ENCODE peak calls at places on chromosome 21, in nine cellular contexts. One of them, this sample, is unnamed.

GRCh38 chr21:45260191-45260795 is 27.4 kb downstream of the POFUT2 start:
- DNase-seq in vagina: no peak
- DNase-seq in suprapubic skin: peak
- DNase-seq in H1: no peak
- DNase-seq in HCT116: no peak
- DNase-seq in breast epithelium: peak
- DNase-seq in sigmoid colon: no peak
- DNase-seq in stomach: peak
- DNase-seq in transverse colon: no peak
- DNase-seq in this sample: peak

GRCh38 chr21:16116067-16116466 is 386.3 kb downstream of the USP25 start:
- DNase-seq in H1: no peak
- DNase-seq in suprapubic skin: no peak
- DNase-seq in HCT116: no peak
- DNase-seq in breast epithelium: no peak
- DNase-seq in sigmoid colon: no peak
- DNase-seq in vagina: no peak
- DNase-seq in transverse colon: no peak
- DNase-seq in stomach: no peak
- DNase-seq in this sample: no peak

GRCh38 chr21:15034126-15034848 is 30.5 kb downstream of the NRIP1 start:
- DNase-seq in HCT116: no peak
- DNase-seq in suprapubic skin: no peak
- DNase-seq in breast epithelium: no peak
- DNase-seq in H1: no peak
- DNase-seq in transverse colon: no peak
- DNase-seq in stomach: no peak
- DNase-seq in vagina: no peak
- DNase-seq in sigmoid colon: no peak
- DNase-seq in this sample: no peak

GRCh38 chr21:46021398-46021797 is 39.8 kb downstream of the COL6A1 start:
- DNase-seq in suprapubic skin: no peak
- DNase-seq in breast epithelium: no peak
- DNase-seq in sigmoid colon: peak
- DNase-seq in H1: no peak
- DNase-seq in stomach: no peak
- DNase-seq in vagina: no peak
- DNase-seq in transverse colon: no peak
- DNase-seq in HCT116: no peak
- DNase-seq in this sample: no peak

GRCh38 chr21:25464275-25464674 is 143.0 kb downstream of the MRPL39 start:
- DNase-seq in breast epithelium: no peak
- DNase-seq in sigmoid colon: no peak
- DNase-seq in suprapubic skin: no peak
- DNase-seq in stomach: no peak
- DNase-seq in HCT116: no peak
- DNase-seq in transverse colon: no peak
- DNase-seq in vagina: no peak
- DNase-seq in H1: no peak
- DNase-seq in this sample: no peak

GRCh38 chr21:45528981-45529784 is 13.1 kb downstream of the SLC19A1 start:
- DNase-seq in transverse colon: peak
- DNase-seq in breast epithelium: no peak
- DNase-seq in vagina: no peak
- DNase-seq in HCT116: no peak
- DNase-seq in stomach: peak
- DNase-seq in suprapubic skin: peak
- DNase-seq in sigmoid colon: peak
- DNase-seq in H1: no peak
- DNase-seq in this sample: no peak

GRCh38 chr21:16455978-16456377 is 726.2 kb downstream of the USP25 start:
- DNase-seq in vagina: no peak
- DNase-seq in breast epithelium: no peak
- DNase-seq in suprapubic skin: no peak
- DNase-seq in H1: no peak
- DNase-seq in stomach: no peak
- DNase-seq in transverse colon: no peak
- DNase-seq in sigmoid colon: no peak
- DNase-seq in HCT116: no peak
- DNase-seq in this sample: no peak

GRCh38 chr21:32886339-32886738 is 114.8 kb upstream of the PAXBP1 start:
- DNase-seq in transverse colon: no peak
- DNase-seq in stomach: no peak
- DNase-seq in vagina: no peak
- DNase-seq in H1: no peak
- DNase-seq in suprapubic skin: no peak
- DNase-seq in breast epithelium: no peak
- DNase-seq in sigmoid colon: no peak
- DNase-seq in HCT116: no peak
- DNase-seq in this sample: no peak

GRCh38 chr21:46008893-46009635 is 27.5 kb downstream of the COL6A1 start:
- DNase-seq in breast epithelium: peak
- DNase-seq in HCT116: no peak
- DNase-seq in suprapubic skin: no peak
- DNase-seq in stomach: no peak
- DNase-seq in vagina: no peak
- DNase-seq in sigmoid colon: no peak
- DNase-seq in H1: no peak
- DNase-seq in transverse colon: no peak
- DNase-seq in this sample: no peak

GRCh38 chr21:20023199-20023598 is 975.0 kb upstream of the NCAM2 start:
- DNase-seq in suprapubic skin: no peak
- DNase-seq in H1: no peak
- DNase-seq in sigmoid colon: no peak
- DNase-seq in transverse colon: no peak
- DNase-seq in stomach: no peak
- DNase-seq in HCT116: no peak
- DNase-seq in breast epithelium: no peak
- DNase-seq in vagina: no peak
- DNase-seq in this sample: no peak

GRCh38 chr21:46477765-46478164 is 19.1 kb downstream of the DIP2A start:
- DNase-seq in suprapubic skin: no peak
- DNase-seq in HCT116: no peak
- DNase-seq in stomach: no peak
- DNase-seq in transverse colon: no peak
- DNase-seq in H1: no peak
- DNase-seq in sigmoid colon: no peak
- DNase-seq in vagina: no peak
- DNase-seq in breast epithelium: no peak
- DNase-seq in this sample: no peak

GRCh38 chr21:15793547-15794235 is 63.9 kb downstream of the USP25 start:
- DNase-seq in breast epithelium: no peak
- DNase-seq in H1: no peak
- DNase-seq in transverse colon: no peak
- DNase-seq in HCT116: no peak
- DNase-seq in stomach: no peak
- DNase-seq in suprapubic skin: no peak
- DNase-seq in sigmoid colon: no peak
- DNase-seq in vagina: no peak
- DNase-seq in this sample: no peak

GRCh38 chr21:44049182-44049581 is 37.1 kb downstream of the TRAPPC10 start:
- DNase-seq in sigmoid colon: no peak
- DNase-seq in vagina: no peak
- DNase-seq in HCT116: no peak
- DNase-seq in stomach: no peak
- DNase-seq in transverse colon: no peak
- DNase-seq in suprapubic skin: no peak
- DNase-seq in H1: no peak
- DNase-seq in breast epithelium: no peak
- DNase-seq in this sample: no peak

GRCh38 chr21:44043613-44044012 is 31.5 kb downstream of the TRAPPC10 start:
- DNase-seq in HCT116: no peak
- DNase-seq in transverse colon: no peak
- DNase-seq in breast epithelium: no peak
- DNase-seq in sigmoid colon: no peak
- DNase-seq in suprapubic skin: no peak
- DNase-seq in stomach: no peak
- DNase-seq in H1: no peak
- DNase-seq in vagina: no peak
- DNase-seq in this sample: no peak

GRCh38 chr21:44049606-44050005 is 37.5 kb downstream of the TRAPPC10 start:
- DNase-seq in transverse colon: no peak
- DNase-seq in stomach: no peak
- DNase-seq in sigmoid colon: no peak
- DNase-seq in H1: no peak
- DNase-seq in breast epithelium: no peak
- DNase-seq in vagina: no peak
- DNase-seq in suprapubic skin: no peak
- DNase-seq in HCT116: no peak
- DNase-seq in this sample: no peak

GRCh38 chr21:44047996-44048560 is 36.0 kb downstream of the TRAPPC10 start:
- DNase-seq in breast epithelium: no peak
- DNase-seq in transverse colon: no peak
- DNase-seq in stomach: no peak
- DNase-seq in H1: no peak
- DNase-seq in vagina: no peak
- DNase-seq in HCT116: no peak
- DNase-seq in suprapubic skin: no peak
- DNase-seq in sigmoid colon: no peak
- DNase-seq in this sample: no peak

DNA sequence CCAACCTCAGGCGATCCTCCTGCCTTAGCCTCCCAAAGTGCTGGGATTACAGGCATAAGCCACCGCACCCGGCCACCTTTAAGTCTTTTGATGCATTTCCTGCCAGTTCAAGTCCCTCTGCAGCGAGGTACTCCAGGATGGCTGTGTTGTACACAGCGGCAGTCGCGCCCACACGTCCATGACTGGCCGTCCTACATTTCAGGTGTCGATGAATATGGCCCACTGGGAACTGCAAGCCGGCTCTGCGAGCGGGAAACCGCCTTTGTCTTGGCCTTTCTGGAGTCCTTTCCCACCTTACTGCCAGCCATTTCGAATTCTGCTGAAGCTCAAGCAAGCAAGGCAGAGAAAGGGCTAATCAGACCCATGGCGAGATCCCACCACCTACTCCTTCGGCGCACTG is 34.6 kb downstream of the TRAPPC10 start:
- DNase-seq in vagina: no peak
- DNase-seq in transverse colon: no peak
- DNase-seq in breast epithelium: no peak
- DNase-seq in sigmoid colon: no peak
- DNase-seq in HCT116: no peak
- DNase-seq in suprapubic skin: no peak
- DNase-seq in stomach: no peak
- DNase-seq in H1: no peak
- DNase-seq in this sample: no peak
- H3K27ac ChIP-seq in vagina: no peak
- H3K27ac ChIP-seq in transverse colon: no peak
- H3K27ac ChIP-seq in breast epithelium: no peak
- H3K27ac ChIP-seq in sigmoid colon: no peak
- H3K27ac ChIP-seq in HCT116: no peak
- H3K27ac ChIP-seq in suprapubic skin: no peak
- H3K27ac ChIP-seq in stomach: no peak
- H3K27ac ChIP-seq in H1: no peak
- H3K27ac ChIP-seq in this sample: no peak

DNA sequence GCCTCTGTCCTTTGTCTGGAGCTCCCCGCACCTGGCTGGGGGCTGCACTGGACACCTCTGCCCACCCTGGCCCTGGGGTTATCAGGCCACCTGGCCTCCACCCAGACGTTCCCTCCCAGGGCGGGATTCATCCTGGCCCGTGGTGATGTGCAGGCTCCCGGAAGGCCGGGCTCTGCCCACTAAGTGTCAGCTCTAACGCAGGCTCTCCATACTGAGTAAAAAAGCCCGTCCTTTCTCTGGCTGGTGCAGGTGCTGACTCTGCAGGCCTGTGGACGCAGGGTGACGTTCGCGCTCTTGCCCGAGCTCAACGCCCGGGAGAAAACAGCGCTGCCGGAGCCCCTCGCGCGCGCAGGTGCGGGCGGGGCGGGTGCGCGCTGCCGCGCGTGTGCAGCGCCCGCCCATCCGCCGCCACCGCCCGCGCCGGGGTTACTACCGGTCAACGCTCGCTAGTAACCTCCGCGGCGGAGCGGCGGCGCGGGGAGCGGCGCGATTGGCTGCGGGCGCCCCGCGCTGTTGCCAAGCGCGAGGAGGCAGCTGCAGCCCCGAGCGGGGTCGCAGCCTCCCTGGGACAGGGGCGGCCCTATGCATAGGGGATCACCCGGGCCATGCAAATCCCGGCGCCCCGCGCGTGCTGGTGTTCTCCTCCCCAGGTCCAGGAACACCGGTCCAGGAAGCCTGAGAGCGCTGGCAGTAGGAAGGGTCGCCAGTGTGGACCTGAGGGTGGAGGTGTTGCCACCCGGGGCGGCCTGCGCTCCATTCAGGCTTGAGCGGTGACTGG is 15.7 kb downstream of the ABCG1 start:
- DNase-seq in suprapubic skin: peak
- DNase-seq in vagina: no peak
- DNase-seq in HCT116: no peak
- DNase-seq in stomach: peak
- DNase-seq in breast epithelium: peak
- DNase-seq in sigmoid colon: peak
- DNase-seq in transverse colon: peak
- DNase-seq in H1: no peak
- DNase-seq in this sample: no peak
- TF ChIP-seq POLR2A in suprapubic skin: no peak
- TF ChIP-seq POLR2A in vagina: no peak
- TF ChIP-seq POLR2A in HCT116: peak
- TF ChIP-seq POLR2A in stomach: no peak
- TF ChIP-seq POLR2A in breast epithelium: no peak
- TF ChIP-seq POLR2A in sigmoid colon: no peak
- TF ChIP-seq POLR2A in transverse colon: peak
- TF ChIP-seq POLR2A in H1: no peak
- TF ChIP-seq POLR2A in this sample: no peak

GRCh38 chr21:26529556-26529955 is 43.5 kb downstream of the CYYR1 start:
- DNase-seq in breast epithelium: no peak
- DNase-seq in stomach: no peak
- DNase-seq in HCT116: no peak
- DNase-seq in vagina: no peak
- DNase-seq in suprapubic skin: no peak
- DNase-seq in H1: no peak
- DNase-seq in transverse colon: no peak
- DNase-seq in sigmoid colon: no peak
- DNase-seq in this sample: no peak
- TF ChIP-seq POLR2AphosphoS5 in breast epithelium: no peak
- TF ChIP-seq POLR2AphosphoS5 in stomach: no peak
- TF ChIP-seq POLR2AphosphoS5 in HCT116: no peak
- TF ChIP-seq POLR2AphosphoS5 in vagina: no peak
- TF ChIP-seq POLR2AphosphoS5 in suprapubic skin: no peak
- TF ChIP-seq POLR2AphosphoS5 in H1: no peak
- TF ChIP-seq POLR2AphosphoS5 in transverse colon: no peak
- TF ChIP-seq POLR2AphosphoS5 in sigmoid colon: no peak
- TF ChIP-seq POLR2AphosphoS5 in this sample: no peak

DNA sequence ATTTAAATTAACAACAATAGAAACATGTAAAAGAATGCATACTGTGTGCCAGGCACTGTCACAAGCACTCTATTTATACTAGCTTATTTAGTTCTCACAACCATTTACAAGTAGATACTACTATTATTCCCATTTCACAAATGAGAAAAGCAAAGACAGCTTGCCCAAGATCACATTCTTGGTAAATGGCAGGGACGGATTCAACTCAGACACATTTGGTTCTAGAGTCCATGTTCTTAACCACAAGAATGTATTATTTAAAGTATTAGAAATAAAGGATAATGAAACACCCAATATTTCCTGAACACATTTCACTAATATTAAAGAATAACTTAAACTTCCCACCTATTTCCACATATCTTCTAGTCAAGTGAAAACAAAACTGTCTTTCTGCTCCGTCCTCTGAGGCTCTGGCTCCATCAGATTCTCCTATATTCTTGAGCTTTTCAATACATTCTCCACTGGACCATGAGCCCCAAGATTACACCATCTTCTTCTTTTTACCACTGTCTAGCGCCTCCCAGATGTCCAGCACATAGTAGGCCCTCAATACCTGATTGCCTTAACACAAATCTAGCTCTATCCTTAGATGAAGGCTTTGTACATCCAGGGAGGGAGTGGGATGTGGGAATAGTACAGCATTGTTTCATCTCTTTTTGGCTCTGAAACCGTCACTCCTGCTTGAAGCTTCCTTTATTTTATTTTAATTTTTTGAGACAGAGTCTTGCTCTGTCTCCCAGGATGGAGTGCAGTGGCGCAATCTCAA is 29.3 kb downstream of the SOD1 start:
- DNase-seq in sigmoid colon: no peak
- DNase-seq in HCT116: no peak
- DNase-seq in H1: no peak
- DNase-seq in breast epithelium: no peak
- DNase-seq in suprapubic skin: no peak
- DNase-seq in transverse colon: no peak
- DNase-seq in vagina: no peak
- DNase-seq in stomach: no peak
- DNase-seq in this sample: no peak
- H3K27ac ChIP-seq in sigmoid colon: no peak
- H3K27ac ChIP-seq in HCT116: no peak
- H3K27ac ChIP-seq in H1: no peak
- H3K27ac ChIP-seq in breast epithelium: no peak
- H3K27ac ChIP-seq in suprapubic skin: no peak
- H3K27ac ChIP-seq in transverse colon: no peak
- H3K27ac ChIP-seq in vagina: no peak
- H3K27ac ChIP-seq in stomach: no peak
- H3K27ac ChIP-seq in this sample: no peak

This sample was measured in esophagus muscularis mucosa.